ENCODE peak calls at places on chromosomes 7 and 10, in six cellular contexts. N is coronary artery, V is mammary epithelial cell, I is fibroblast of lung, Y is tibial nerve, P is kidney epithelial cell. E is an unnamed sample.

GRCh38 chr10:126839094-126839761 is 66.0 kb upstream of the DOCK1 start:
- DNase-seq in V (no peak), P (no peak), N (no peak), I (no peak), Y (no peak), E (no peak)

GRCh38 chr7:1936006-1936310 is 265.9 kb downstream of the ELFN1 start:
- DNase-seq in V (no peak), Y (no peak), N (no peak), P (no peak), I (no peak), E (peak)

GRCh38 chr10:51074238-51075028 is at the start of gene PRKG1:
- DNase-seq in I (peak), P (peak), Y (peak), N (peak), V (peak), E (peak)

GRCh38 chr7:11109659-11110058 is 136.0 kb downstream of the PHF14 start:
- DNase-seq in V (no peak), P (no peak), Y (no peak), I (no peak), N (no peak), E (no peak)

GRCh38 chr7:36606442-36607205 is 117.7 kb downstream of the AOAH start:
- DNase-seq in V (no peak), P (no peak), I (no peak), N (no peak), Y (no peak), E (no peak)

GRCh38 chr7:7702826-7703225 is 15.6 kb downstream of the RPA3 start:
- DNase-seq in I (no peak), V (no peak), N (no peak), P (no peak), Y (no peak), E (no peak)

GRCh38 chr10:101158101-101159058 is 27.3 kb downstream of the TLX1 start:
- DNase-seq in Y (no peak), N (no peak), P (no peak), I (no peak), V (no peak), E (no peak)

GRCh38 chr10:60441515-60441914 is 51.8 kb upstream of the ANK3 start:
- DNase-seq in Y (no peak), P (no peak), I (peak), V (no peak), N (no peak), E (no peak)

GRCh38 chr7:12653127-12653917 is 34.1 kb upstream of the ARL4A start:
- DNase-seq in I (peak), N (no peak), V (no peak), P (no peak), Y (no peak), E (no peak)

GRCh38 chr10:80471009-80471408 is 16.9 kb downstream of the TSPAN14 start:
- DNase-seq in I (no peak), P (no peak), N (no peak), Y (no peak), V (peak), E (no peak)

GRCh38 chr10:18136056-18136916 is 3.9 kb upstream of the CACNB2 start:
- DNase-seq in I (peak), Y (no peak), N (no peak), V (no peak), P (no peak), E (no peak)

GRCh38 chr7:112420236-112420945 is 29.9 kb upstream of the IFRD1 start:
- DNase-seq in N (no peak), Y (no peak), P (no peak), V (peak), I (peak), E (no peak)

GRCh38 chr7:106068538-106068961 is 43.6 kb downstream of the SYPL1 start:
- DNase-seq in V (no peak), P (no peak), I (no peak), N (no peak), Y (no peak), E (no peak)

GRCh38 chr7:108045669-108046068 is 42.7 kb upstream of the LAMB1 start:
- DNase-seq in I (peak), P (no peak), Y (no peak), V (no peak), N (no peak), E (no peak)

GRCh38 chr7:128164061-128164954 is 76.8 kb upstream of the LEP start:
- DNase-seq in P (peak), I (peak), V (peak), Y (no peak), N (no peak), E (no peak)

GRCh38 chr7:69612981-69613380 is 14.7 kb downstream of the AUTS2 start:
- DNase-seq in I (no peak), P (no peak), Y (no peak), N (no peak), V (no peak), E (no peak)

GRCh38 chr10:132248455-132249231 is 59.1 kb downstream of the STK32C start:
- DNase-seq in I (no peak), N (no peak), V (peak), P (no peak), Y (no peak), E (no peak)

GRCh38 chr7:4715385-4715770 is 33.3 kb downstream of the FOXK1 start:
- DNase-seq in P (no peak), Y (no peak), V (peak), I (peak), N (no peak), E (no peak)

GRCh38 chr10:14659626-14660196 is 115.0 kb downstream of the FAM107B start:
- DNase-seq in I (no peak), Y (no peak), N (no peak), P (no peak), V (no peak), E (no peak)

GRCh38 chr7:98244871-98245270 is 7.2 kb downstream of the TECPR1 start:
- DNase-seq in P (no peak), V (no peak), N (no peak), Y (no peak), I (no peak), E (no peak)

GRCh38 chr10:33680036-33680435 is 345.6 kb upstream of the NRP1 start:
- DNase-seq in Y (no peak), I (no peak), P (no peak), N (no peak), V (no peak), E (no peak)

GRCh38 chr10:80171248-80171660 is 34.1 kb downstream of the ANXA11 start:
- DNase-seq in N (no peak), I (no peak), P (no peak), Y (no peak), V (no peak), E (no peak)

GRCh38 chr10:98013122-98013521 is 17.3 kb downstream of the CRTAC1 start:
- DNase-seq in N (no peak), V (no peak), P (no peak), Y (no peak), I (no peak), E (no peak)
- TF ChIP-seq CTCF in N (no peak), V (no peak), P (no peak), Y (no peak), I (no peak), E (no peak)

GRCh38 chr10:121392657-121393056 is 205.6 kb downstream of the FGFR2 start:
- DNase-seq in Y (no peak), I (no peak), V (no peak), N (no peak), P (no peak), E (no peak)
- TF ChIP-seq CTCF in Y (no peak), I (no peak), V (peak), N (no peak), P (no peak), E (no peak)

GRCh38 chr7:130208511-130208910 is 851 bp downstream of the SSMEM1 start:
- DNase-seq in V (no peak), Y (no peak), I (no peak), P (no peak), N (no peak), E (no peak)

GRCh38 chr7:130207642-130208041 is at the start of gene SSMEM1:
- DNase-seq in I (peak), N (no peak), Y (no peak), P (no peak), V (peak), E (no peak)

GRCh38 chr7:130207033-130207432 is 627 bp upstream of the SSMEM1 start:
- DNase-seq in I (no peak), P (no peak), V (no peak), Y (no peak), N (no peak), E (no peak)

GRCh38 chr7:130201796-130202195 is 3.4 kb downstream of the TMEM209 start:
- DNase-seq in Y (no peak), N (no peak), I (no peak), V (no peak), P (no peak), E (no peak)

GRCh38 chr7:130205084-130205947 is at the start of gene TMEM209:
- DNase-seq in I (peak), N (peak), V (peak), Y (peak), P (peak), E (peak)
- TF ChIP-seq CTCF in I (no peak), N (no peak), V (no peak), Y (no peak), P (no peak), E (no peak)

DNA sequence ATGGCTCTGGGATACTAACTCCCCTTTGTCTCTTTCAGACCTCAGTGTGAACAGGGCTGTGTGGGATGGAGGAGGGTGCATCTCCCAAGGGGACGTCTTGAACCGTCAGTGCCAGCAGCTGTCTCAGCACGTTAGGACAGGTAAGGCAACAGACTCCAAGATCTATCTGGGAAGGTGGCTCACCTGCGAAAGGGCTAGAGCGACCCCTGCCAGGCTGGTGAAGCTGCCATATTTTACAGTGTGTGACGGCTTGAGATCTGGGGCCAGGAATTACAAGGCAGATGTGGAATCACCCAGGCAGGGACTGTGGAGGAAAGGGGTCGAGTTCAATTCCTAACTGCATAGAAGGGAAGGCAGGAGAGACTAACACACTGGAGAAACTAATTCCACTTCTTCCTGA is 11.2 kb downstream of the MUC17 start:
- DNase-seq in V (peak), I (no peak), Y (no peak), N (no peak), P (no peak), E (no peak)
- TF ChIP-seq CTCF in V (no peak), I (no peak), Y (no peak), N (no peak), P (no peak), E (no peak)

DNA sequence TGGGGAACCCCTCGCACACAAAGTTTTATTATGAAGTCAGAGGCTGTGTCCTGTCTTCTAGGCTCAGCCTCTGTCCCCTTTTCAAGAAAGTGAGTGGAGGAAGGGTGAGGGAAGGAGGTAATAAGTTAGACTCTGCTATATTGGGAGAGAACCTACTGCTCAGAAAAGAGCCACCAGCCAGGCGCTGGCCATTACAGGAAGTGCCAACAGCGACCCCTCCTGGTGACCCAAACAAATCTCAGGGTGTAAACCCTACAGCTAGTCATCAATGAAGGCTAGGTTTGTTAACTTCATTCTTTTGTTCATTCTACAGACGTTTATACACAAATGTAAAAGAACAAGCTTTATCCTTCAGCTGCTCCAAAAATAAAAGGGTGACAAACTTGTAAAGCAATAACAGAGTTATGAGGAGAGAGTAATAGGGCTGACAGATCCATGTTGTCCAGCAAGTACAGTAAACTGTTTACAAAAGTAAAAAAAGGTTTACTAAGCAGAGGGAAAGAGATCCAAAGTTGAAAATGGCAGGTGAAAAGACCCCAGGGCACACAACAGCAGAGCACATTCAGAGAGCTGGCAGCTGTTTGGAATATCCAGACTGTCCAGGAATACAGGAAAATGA is 82.7 kb downstream of the FAM204A start:
- DNase-seq in I (no peak), P (no peak), V (peak), Y (no peak), N (no peak), E (no peak)
- TF ChIP-seq CTCF in I (peak), P (peak), V (peak), Y (peak), N (no peak), E (peak)

DNA sequence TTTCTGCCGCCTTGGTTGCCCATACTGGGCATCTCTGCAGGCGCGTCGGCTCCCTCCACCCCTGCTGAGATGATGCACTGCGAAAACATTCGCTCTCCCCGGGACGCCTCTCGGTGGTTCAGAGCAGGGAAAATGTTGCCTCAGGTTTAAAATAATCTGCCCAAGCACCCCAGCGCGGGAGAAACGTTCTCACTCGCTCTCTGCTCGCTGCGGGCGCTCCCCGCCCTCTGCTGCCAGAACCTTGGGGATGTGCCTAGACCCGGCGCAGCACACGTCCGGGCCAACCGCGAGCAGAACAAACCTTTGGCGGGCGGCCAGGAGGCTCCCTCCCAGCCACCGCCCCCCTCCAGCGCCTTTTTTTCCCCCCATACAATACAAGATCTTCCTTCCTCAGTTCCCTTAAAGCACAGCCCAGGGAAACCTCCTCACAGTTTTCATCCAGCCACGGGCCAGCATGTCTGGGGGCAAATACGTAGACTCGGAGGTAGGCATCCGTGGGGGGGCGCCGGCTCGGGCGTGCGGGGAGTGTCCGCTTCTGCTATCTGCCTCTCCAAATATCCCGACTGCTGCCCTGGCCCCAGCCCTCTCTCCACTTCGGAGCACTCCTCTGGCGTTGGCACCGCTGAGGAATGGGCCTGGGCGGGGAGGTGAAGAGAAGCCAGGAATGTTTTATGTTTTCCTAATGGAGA is at the start of gene CAV1:
- DNase-seq in P (peak), I (peak), Y (peak), N (peak), V (peak), E (peak)
- TF ChIP-seq CTCF in P (peak), I (no peak), Y (no peak), N (no peak), V (no peak), E (peak)

E was measured in chondrocyte.